ENCODE peak calls at places on chromosomes 4 and X, in seven cellular contexts. One of them, this sample, is unnamed.

GRCh38 chrX:15939737-15940136 is 85.1 kb upstream of the AP1S2 start:
- DNase-seq in mesendoderm: no peak
- DNase-seq in H9: no peak
- DNase-seq in IMR-90: no peak
- DNase-seq in mesenchymal stem cell: no peak
- DNase-seq in H1: no peak
- DNase-seq in trophoblast cell: no peak
- DNase-seq in this sample: no peak

GRCh38 chr4:74891037-74891436 is 41.9 kb upstream of the PARM1 start:
- DNase-seq in mesendoderm: no peak
- DNase-seq in H9: no peak
- DNase-seq in IMR-90: no peak
- DNase-seq in mesenchymal stem cell: no peak
- DNase-seq in H1: no peak
- DNase-seq in trophoblast cell: no peak
- DNase-seq in this sample: no peak

GRCh38 chr4:16117164-16117563 is 33.3 kb upstream of the PROM1 start:
- DNase-seq in mesendoderm: no peak
- DNase-seq in H9: peak
- DNase-seq in IMR-90: no peak
- DNase-seq in mesenchymal stem cell: no peak
- DNase-seq in H1: no peak
- DNase-seq in trophoblast cell: no peak
- DNase-seq in this sample: no peak

GRCh38 chrX:24395775-24396174 is 35.3 kb downstream of the SUPT20HL1 start:
- DNase-seq in mesendoderm: peak
- DNase-seq in H9: peak
- DNase-seq in IMR-90: peak
- DNase-seq in mesenchymal stem cell: peak
- DNase-seq in H1: no peak
- DNase-seq in trophoblast cell: peak
- DNase-seq in this sample: peak

GRCh38 chr4:85474356-85474755 is 594 bp upstream of the ARHGAP24 start:
- DNase-seq in mesendoderm: no peak
- DNase-seq in H9: no peak
- DNase-seq in IMR-90: no peak
- DNase-seq in mesenchymal stem cell: no peak
- DNase-seq in H1: no peak
- DNase-seq in trophoblast cell: peak
- DNase-seq in this sample: no peak

GRCh38 chrX:33447285-33447684 is 235.9 kb upstream of the DMD start:
- DNase-seq in mesendoderm: no peak
- DNase-seq in H9: no peak
- DNase-seq in IMR-90: peak
- DNase-seq in mesenchymal stem cell: peak
- DNase-seq in H1: no peak
- DNase-seq in trophoblast cell: no peak
- DNase-seq in this sample: no peak

GRCh38 chrX:31099536-31100090 is 27.8 kb upstream of the FTHL17 start:
- DNase-seq in mesendoderm: peak
- DNase-seq in H9: no peak
- DNase-seq in IMR-90: no peak
- DNase-seq in mesenchymal stem cell: no peak
- DNase-seq in H1: no peak
- DNase-seq in trophoblast cell: peak
- DNase-seq in this sample: no peak

GRCh38 chrX:131778269-131779218 is 234.7 kb downstream of the OR13H1 start:
- DNase-seq in mesendoderm: peak
- DNase-seq in H9: no peak
- DNase-seq in IMR-90: peak
- DNase-seq in mesenchymal stem cell: no peak
- DNase-seq in H1: no peak
- DNase-seq in trophoblast cell: peak
- DNase-seq in this sample: no peak

GRCh38 chr4:98433608-98434198 is 172.5 kb downstream of the RAP1GDS1 start:
- DNase-seq in mesendoderm: no peak
- DNase-seq in H9: no peak
- DNase-seq in IMR-90: no peak
- DNase-seq in mesenchymal stem cell: no peak
- DNase-seq in H1: no peak
- DNase-seq in trophoblast cell: no peak
- DNase-seq in this sample: no peak

GRCh38 chr4:150999091-150999490 is 16.0 kb downstream of the LRBA start:
- DNase-seq in mesendoderm: no peak
- DNase-seq in H9: no peak
- DNase-seq in IMR-90: no peak
- DNase-seq in mesenchymal stem cell: no peak
- DNase-seq in H1: no peak
- DNase-seq in trophoblast cell: no peak
- DNase-seq in this sample: no peak

GRCh38 chrX:121028419-121028818 is 19.0 kb upstream of the GLUD2 start:
- DNase-seq in mesendoderm: no peak
- DNase-seq in H9: no peak
- DNase-seq in IMR-90: no peak
- DNase-seq in mesenchymal stem cell: no peak
- DNase-seq in H1: no peak
- DNase-seq in trophoblast cell: no peak
- DNase-seq in this sample: no peak

GRCh38 chr4:13919021-13919441 is 291.5 kb upstream of the BOD1L1 start:
- DNase-seq in mesendoderm: no peak
- DNase-seq in H9: no peak
- DNase-seq in IMR-90: peak
- DNase-seq in mesenchymal stem cell: peak
- DNase-seq in H1: no peak
- DNase-seq in trophoblast cell: no peak
- DNase-seq in this sample: no peak

GRCh38 chr4:16265820-16266219 is 39.5 kb upstream of the TAPT1 start:
- DNase-seq in mesendoderm: no peak
- DNase-seq in H9: no peak
- DNase-seq in IMR-90: no peak
- DNase-seq in mesenchymal stem cell: no peak
- DNase-seq in H1: no peak
- DNase-seq in trophoblast cell: no peak
- DNase-seq in this sample: no peak

GRCh38 chrX:150692296-150692695 is 900 bp upstream of the MTMR1 start:
- DNase-seq in mesendoderm: no peak
- DNase-seq in H9: no peak
- DNase-seq in IMR-90: no peak
- DNase-seq in mesenchymal stem cell: no peak
- DNase-seq in H1: no peak
- DNase-seq in trophoblast cell: no peak
- DNase-seq in this sample: no peak

GRCh38 chrX:132017431-132018185 is 5.5 kb upstream of the STK26 start:
- DNase-seq in mesendoderm: no peak
- DNase-seq in H9: no peak
- DNase-seq in IMR-90: no peak
- DNase-seq in mesenchymal stem cell: no peak
- DNase-seq in H1: no peak
- DNase-seq in trophoblast cell: no peak
- DNase-seq in this sample: no peak

GRCh38 chr4:98838977-98839618 is 89.8 kb downstream of the EIF4E start:
- DNase-seq in mesendoderm: peak
- DNase-seq in H9: no peak
- DNase-seq in IMR-90: peak
- DNase-seq in mesenchymal stem cell: peak
- DNase-seq in H1: no peak
- DNase-seq in trophoblast cell: peak
- DNase-seq in this sample: no peak

GRCh38 chr4:105092768-105093167 is 53.9 kb upstream of the TET2 start:
- DNase-seq in mesendoderm: no peak
- DNase-seq in H9: no peak
- DNase-seq in IMR-90: peak
- DNase-seq in mesenchymal stem cell: no peak
- DNase-seq in H1: no peak
- DNase-seq in trophoblast cell: peak
- DNase-seq in this sample: no peak

GRCh38 chr4:165716472-165716871 is 156.6 kb upstream of the TLL1 start:
- DNase-seq in mesendoderm: no peak
- DNase-seq in H9: no peak
- DNase-seq in IMR-90: no peak
- DNase-seq in mesenchymal stem cell: no peak
- DNase-seq in H1: no peak
- DNase-seq in trophoblast cell: no peak
- DNase-seq in this sample: no peak

GRCh38 chrX:31854716-31855115 is 782.9 kb upstream of the FTHL17 start:
- DNase-seq in mesendoderm: no peak
- DNase-seq in H9: no peak
- DNase-seq in IMR-90: no peak
- DNase-seq in mesenchymal stem cell: no peak
- DNase-seq in H1: no peak
- DNase-seq in trophoblast cell: no peak
- DNase-seq in this sample: no peak

GRCh38 chr4:26296514-26296913 is 24.3 kb upstream of the RBPJ start:
- DNase-seq in mesendoderm: no peak
- DNase-seq in H9: no peak
- DNase-seq in IMR-90: no peak
- DNase-seq in mesenchymal stem cell: no peak
- DNase-seq in H1: no peak
- DNase-seq in trophoblast cell: no peak
- DNase-seq in this sample: no peak
- H3K18ac ChIP-seq in mesendoderm: no peak
- H3K18ac ChIP-seq in H9: no peak
- H3K18ac ChIP-seq in IMR-90: no peak
- H3K18ac ChIP-seq in mesenchymal stem cell: no peak
- H3K18ac ChIP-seq in H1: peak
- H3K18ac ChIP-seq in trophoblast cell: no peak
- H3K18ac ChIP-seq in this sample: no peak

GRCh38 chr4:7306021-7306420 is 113.7 kb downstream of the SORCS2 start:
- DNase-seq in mesendoderm: no peak
- DNase-seq in H9: no peak
- DNase-seq in IMR-90: no peak
- DNase-seq in mesenchymal stem cell: no peak
- DNase-seq in H1: no peak
- DNase-seq in trophoblast cell: no peak
- DNase-seq in this sample: no peak
- H3K18ac ChIP-seq in mesendoderm: no peak
- H3K18ac ChIP-seq in H9: no peak
- H3K18ac ChIP-seq in IMR-90: no peak
- H3K18ac ChIP-seq in mesenchymal stem cell: no peak
- H3K18ac ChIP-seq in H1: no peak
- H3K18ac ChIP-seq in trophoblast cell: no peak
- H3K18ac ChIP-seq in this sample: peak

GRCh38 chr4:6058531-6059374 is 40.5 kb upstream of the C4orf50 start:
- DNase-seq in mesendoderm: no peak
- DNase-seq in H9: no peak
- DNase-seq in IMR-90: no peak
- DNase-seq in mesenchymal stem cell: no peak
- DNase-seq in H1: no peak
- DNase-seq in trophoblast cell: no peak
- DNase-seq in this sample: no peak
- H3K18ac ChIP-seq in mesendoderm: no peak
- H3K18ac ChIP-seq in H9: no peak
- H3K18ac ChIP-seq in IMR-90: no peak
- H3K18ac ChIP-seq in mesenchymal stem cell: no peak
- H3K18ac ChIP-seq in H1: no peak
- H3K18ac ChIP-seq in trophoblast cell: no peak
- H3K18ac ChIP-seq in this sample: no peak

DNA sequence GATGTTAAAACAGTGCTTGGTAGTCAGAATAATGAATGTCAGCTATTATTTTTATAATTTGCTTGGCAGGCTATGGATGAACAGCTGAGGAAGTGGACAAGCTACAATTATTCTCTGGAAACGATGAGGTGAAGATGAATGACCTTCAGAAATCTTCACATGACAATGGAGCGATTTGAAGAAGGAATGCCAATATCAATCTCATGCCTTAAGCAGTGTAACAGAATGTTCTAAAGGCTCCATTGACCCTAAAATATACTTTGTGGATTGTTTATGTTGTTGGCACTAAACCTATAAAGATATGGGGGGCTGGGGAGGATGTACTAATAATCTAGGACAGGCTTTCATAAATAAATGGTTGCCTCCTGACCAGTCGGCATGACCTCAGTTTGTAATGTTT is 36.2 kb downstream of the COL25A1 start:
- DNase-seq in mesendoderm: no peak
- DNase-seq in H9: no peak
- DNase-seq in IMR-90: no peak
- DNase-seq in mesenchymal stem cell: no peak
- DNase-seq in H1: no peak
- DNase-seq in trophoblast cell: no peak
- DNase-seq in this sample: no peak
- H3K18ac ChIP-seq in mesendoderm: no peak
- H3K18ac ChIP-seq in H9: no peak
- H3K18ac ChIP-seq in IMR-90: no peak
- H3K18ac ChIP-seq in mesenchymal stem cell: no peak
- H3K18ac ChIP-seq in H1: no peak
- H3K18ac ChIP-seq in trophoblast cell: no peak
- H3K18ac ChIP-seq in this sample: no peak

GRCh38 chrX:118521435-118521834 is 25.8 kb downstream of the DOCK11 start:
- DNase-seq in mesendoderm: no peak
- DNase-seq in H9: no peak
- DNase-seq in IMR-90: peak
- DNase-seq in mesenchymal stem cell: peak
- DNase-seq in H1: no peak
- DNase-seq in trophoblast cell: peak
- DNase-seq in this sample: no peak

GRCh38 chrX:118524344-118524743 is 28.7 kb downstream of the DOCK11 start:
- DNase-seq in mesendoderm: no peak
- DNase-seq in H9: no peak
- DNase-seq in IMR-90: no peak
- DNase-seq in mesenchymal stem cell: no peak
- DNase-seq in H1: no peak
- DNase-seq in trophoblast cell: no peak
- DNase-seq in this sample: no peak

GRCh38 chrX:118520858-118521206 is 25.2 kb downstream of the DOCK11 start:
- DNase-seq in mesendoderm: no peak
- DNase-seq in H9: no peak
- DNase-seq in IMR-90: no peak
- DNase-seq in mesenchymal stem cell: no peak
- DNase-seq in H1: no peak
- DNase-seq in trophoblast cell: no peak
- DNase-seq in this sample: no peak

GRCh38 chrX:118523920-118524319 is 28.3 kb downstream of the DOCK11 start:
- DNase-seq in mesendoderm: no peak
- DNase-seq in H9: no peak
- DNase-seq in IMR-90: no peak
- DNase-seq in mesenchymal stem cell: no peak
- DNase-seq in H1: no peak
- DNase-seq in trophoblast cell: no peak
- DNase-seq in this sample: no peak

GRCh38 chrX:118522230-118522926 is 26.8 kb downstream of the DOCK11 start:
- DNase-seq in mesendoderm: no peak
- DNase-seq in H9: no peak
- DNase-seq in IMR-90: no peak
- DNase-seq in mesenchymal stem cell: no peak
- DNase-seq in H1: no peak
- DNase-seq in trophoblast cell: peak
- DNase-seq in this sample: no peak
- H3K18ac ChIP-seq in mesendoderm: no peak
- H3K18ac ChIP-seq in H9: no peak
- H3K18ac ChIP-seq in IMR-90: peak
- H3K18ac ChIP-seq in mesenchymal stem cell: no peak
- H3K18ac ChIP-seq in H1: no peak
- H3K18ac ChIP-seq in trophoblast cell: no peak
- H3K18ac ChIP-seq in this sample: no peak

DNA sequence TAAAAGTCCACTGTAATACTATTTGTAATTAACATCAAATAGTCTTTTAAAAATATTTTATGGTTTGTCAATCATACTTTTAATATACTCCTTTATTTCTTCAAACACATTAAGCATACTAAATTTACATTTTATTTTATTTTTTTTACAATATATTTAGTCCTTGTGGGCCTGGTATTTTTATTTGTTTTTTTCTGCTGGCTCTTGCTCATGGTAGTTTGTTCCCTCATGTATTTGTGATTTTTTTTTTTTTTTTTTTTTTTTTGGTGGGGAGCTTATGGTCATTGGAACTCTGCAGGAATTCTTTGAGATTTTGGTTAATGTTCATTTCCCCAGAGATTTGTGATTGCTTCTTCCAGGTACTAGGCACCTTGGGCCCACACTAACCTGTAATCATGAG is 185.5 kb downstream of the PDGFRA start:
- DNase-seq in mesendoderm: no peak
- DNase-seq in H9: no peak
- DNase-seq in IMR-90: no peak
- DNase-seq in mesenchymal stem cell: no peak
- DNase-seq in H1: no peak
- DNase-seq in trophoblast cell: no peak
- DNase-seq in this sample: no peak
- H3K18ac ChIP-seq in mesendoderm: no peak
- H3K18ac ChIP-seq in H9: no peak
- H3K18ac ChIP-seq in IMR-90: no peak
- H3K18ac ChIP-seq in mesenchymal stem cell: no peak
- H3K18ac ChIP-seq in H1: no peak
- H3K18ac ChIP-seq in trophoblast cell: no peak
- H3K18ac ChIP-seq in this sample: no peak

This sample was measured in neuronal stem cell.